ENCODE peak calls at places on chromosomes 6 and 20, in seven cellular contexts. A is AG04449, Y is cardiac muscle cell, X is HL-60, G is psoas muscle, F is left ventricle myocardium inferior, C is endodermal cell. N is an unnamed sample.

GRCh38 chr6:140403020-140403419 is 1028.6 kb upstream of the CITED2 start:
- DNase-seq in A (no peak), Y (no peak), X (no peak), G (no peak), F (no peak), C (no peak), N (no peak)

GRCh38 chr20:34064286-34064685 is 47.8 kb downstream of the EIF2S2 start:
- DNase-seq in A (no peak), Y (no peak), X (no peak), G (no peak), F (no peak), C (no peak), N (no peak)

GRCh38 chr6:30213654-30213998 is 420 bp upstream of the TRIM26 start:
- DNase-seq in A (no peak), Y (no peak), X (no peak), G (no peak), F (no peak), C (no peak), N (no peak)

GRCh38 chr6:88611721-88612120 is 351.7 kb downstream of the RNGTT start:
- DNase-seq in A (no peak), Y (no peak), X (no peak), G (no peak), F (no peak), C (no peak), N (no peak)

GRCh38 chr20:44024820-44025580 is 110.3 kb downstream of the TOX2 start:
- DNase-seq in A (no peak), Y (no peak), X (no peak), G (no peak), F (no peak), C (no peak), N (no peak)

GRCh38 chr6:168110437-168110836 is 31.4 kb upstream of the FRMD1 start:
- DNase-seq in A (no peak), Y (no peak), X (no peak), G (no peak), F (no peak), C (no peak), N (no peak)

GRCh38 chr20:47295921-47296426 is 60.5 kb downstream of the ZMYND8 start:
- DNase-seq in A (no peak), Y (no peak), X (no peak), G (no peak), F (no peak), C (no peak), N (no peak)

GRCh38 chr6:5201271-5201670 is 59.5 kb downstream of the LYRM4 start:
- DNase-seq in A (no peak), Y (no peak), X (no peak), G (no peak), F (no peak), C (no peak), N (no peak)

GRCh38 chr20:47031821-47032220 is 137.2 kb downstream of the EYA2 start:
- DNase-seq in A (no peak), Y (no peak), X (no peak), G (no peak), F (no peak), C (no peak), N (no peak)

GRCh38 chr6:52663120-52663934 is 7.6 kb upstream of the TMEM14A start:
- DNase-seq in A (no peak), Y (peak; percentile 69), X (no peak), G (peak; percentile 29), F (no peak), C (peak; percentile 61), N (no peak)

GRCh38 chr20:38158701-38159325 is 6.3 kb downstream of the TGM2 start:
- DNase-seq in A (no peak), Y (peak; percentile 31), X (no peak), G (no peak), F (peak; percentile 63), C (no peak), N (no peak)

GRCh38 chr20:38157635-38158495 is 7.2 kb downstream of the TGM2 start:
- DNase-seq in A (no peak), Y (no peak), X (no peak), G (no peak), F (peak; percentile 35), C (no peak), N (no peak)

GRCh38 chr20:38161412-38161774 is 3.7 kb downstream of the TGM2 start:
- DNase-seq in A (no peak), Y (no peak), X (no peak), G (no peak), F (no peak), C (no peak), N (no peak)

GRCh38 chr20:38159949-38160756 is 4.9 kb downstream of the TGM2 start:
- DNase-seq in A (no peak), Y (no peak), X (no peak), G (no peak), F (no peak), C (no peak), N (no peak)

DNA sequence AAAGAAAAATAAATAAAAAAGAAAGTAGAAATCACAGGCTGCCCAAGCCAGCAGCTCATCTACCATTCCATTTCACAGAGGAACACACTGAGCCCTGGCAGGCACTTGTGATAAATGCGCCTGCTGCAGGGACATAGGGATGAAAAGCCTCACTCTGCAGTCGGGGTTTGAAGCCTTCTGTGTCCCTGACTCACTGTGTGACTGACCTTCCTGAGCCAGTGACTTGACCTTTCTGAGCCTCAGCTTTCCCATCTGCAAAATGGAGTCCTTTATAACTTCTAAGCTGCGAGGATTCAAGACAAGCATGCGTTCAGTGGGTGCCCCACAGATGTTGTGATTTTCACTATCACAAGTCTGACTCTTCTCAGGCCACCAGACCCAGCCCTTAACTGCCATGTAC is 5.5 kb downstream of the TGM2 start:
- DNase-seq in A (no peak), Y (no peak), X (no peak), G (no peak), F (no peak), C (no peak), N (no peak)
- H3K4me3 ChIP-seq in A (no peak overlapping the region), Y (no peak overlapping the region), X (no peak overlapping the region), G (no peak overlapping the region), F (peak overlapping the region; percentile 81), C (no peak overlapping the region), N (no peak overlapping the region)

DNA sequence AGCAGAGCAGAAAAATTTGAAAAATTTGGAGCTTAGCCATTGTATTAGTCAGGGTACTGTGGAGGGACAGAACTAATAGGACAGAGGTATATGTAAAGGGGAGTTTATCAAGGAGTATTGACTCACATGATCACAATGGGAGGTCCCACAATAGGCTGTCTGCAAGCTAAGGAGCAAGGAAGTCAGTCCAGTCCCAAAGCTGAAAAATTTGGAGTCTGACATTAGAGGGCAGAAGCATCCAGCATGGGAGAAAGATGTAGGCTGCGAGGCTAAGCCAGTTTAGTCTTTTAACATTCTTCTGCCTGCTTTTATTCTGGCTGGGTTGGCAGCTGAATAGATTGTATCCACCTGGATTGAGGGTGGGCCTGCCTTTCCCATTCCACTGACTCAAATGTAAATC is 82.0 kb downstream of the SMPDL3A start:
- DNase-seq in A (no peak), Y (no peak), X (no peak), G (no peak), F (no peak), C (no peak), N (no peak)
- TF ChIP-seq CTCF in A (no peak), Y (no peak), X (no peak), G (no peak), F (no peak), C (peak; percentile 19), N (no peak)

GRCh38 chr20:58755751-58756524 is 63.3 kb downstream of the NPEPL1 start:
- DNase-seq in A (no peak), Y (no peak), X (no peak), G (no peak), F (no peak), C (peak; percentile 22), N (no peak)
- H3K4me3 ChIP-seq in A (no peak overlapping the region), Y (no peak overlapping the region), X (no peak overlapping the region), G (no peak overlapping the region), F (no peak overlapping the region), C (no peak overlapping the region), N (no peak overlapping the region)

DNA sequence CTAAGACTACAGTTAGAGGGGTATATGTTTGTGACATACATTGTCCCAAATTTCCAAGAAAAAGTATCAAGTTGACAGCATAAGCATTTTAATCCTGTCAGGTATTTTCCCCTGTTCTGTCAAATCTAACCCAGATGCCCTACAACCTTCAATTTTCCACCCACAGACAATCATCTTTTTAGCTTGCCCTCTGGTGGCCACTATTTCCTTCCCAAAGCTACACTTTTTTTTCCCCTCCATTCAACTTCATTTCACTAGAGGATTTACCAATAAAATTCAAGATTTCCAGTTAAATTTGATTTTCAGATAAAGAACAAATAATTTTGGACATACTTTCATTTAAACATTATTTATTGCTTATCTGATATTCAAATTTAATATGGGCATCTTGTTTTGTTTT is 286.6 kb downstream of the TENT5A start:
- DNase-seq in A (no peak), Y (peak; percentile 24), X (no peak), G (no peak), F (no peak), C (peak; percentile 65), N (no peak)
- TF ChIP-seq CTCF in A (peak; percentile 35), Y (peak; percentile 70), X (no peak), G (peak; percentile 29), F (peak; percentile 68), C (peak; percentile 87), N (peak; percentile 38)

DNA sequence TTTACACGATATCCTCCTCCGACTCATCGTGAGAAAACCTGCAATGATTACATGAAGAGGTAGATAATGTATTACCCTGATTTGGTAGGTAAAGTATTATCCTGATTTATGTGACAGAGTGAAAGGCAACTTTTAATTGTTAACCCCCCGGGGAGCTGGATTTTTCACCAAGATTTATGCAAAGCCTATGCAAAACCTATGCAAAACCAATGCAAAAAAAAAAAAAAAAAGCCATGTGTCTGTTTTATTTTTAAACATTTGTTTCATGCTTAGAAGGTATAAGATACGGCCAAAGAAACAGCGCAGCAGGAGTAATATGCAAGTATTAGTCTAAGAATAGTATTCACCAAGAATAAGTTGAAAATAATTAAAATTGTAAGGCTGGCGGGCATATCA is 109.9 kb downstream of the IPCEF1 start:
- DNase-seq in A (no peak), Y (no peak), X (no peak), G (no peak), F (no peak), C (no peak), N (no peak)
- H3K4me3 ChIP-seq in A (no peak overlapping the region), Y (no peak overlapping the region), X (peak overlapping the region; percentile 18), G (peak overlapping the region; percentile 34), F (peak overlapping the region; percentile 22), C (peak overlapping the region; percentile 67), N (peak overlapping the region; percentile 46)

GRCh38 chr20:42204261-42204660 is 586.1 kb upstream of the CHD6 start:
- DNase-seq in A (no peak), Y (peak; percentile 27), X (no peak), G (no peak), F (no peak), C (peak; percentile 58), N (no peak)
- TF ChIP-seq CTCF in A (no peak), Y (no peak), X (no peak), G (peak; percentile 29), F (peak; percentile 50), C (peak; percentile 69), N (no peak)

DNA sequence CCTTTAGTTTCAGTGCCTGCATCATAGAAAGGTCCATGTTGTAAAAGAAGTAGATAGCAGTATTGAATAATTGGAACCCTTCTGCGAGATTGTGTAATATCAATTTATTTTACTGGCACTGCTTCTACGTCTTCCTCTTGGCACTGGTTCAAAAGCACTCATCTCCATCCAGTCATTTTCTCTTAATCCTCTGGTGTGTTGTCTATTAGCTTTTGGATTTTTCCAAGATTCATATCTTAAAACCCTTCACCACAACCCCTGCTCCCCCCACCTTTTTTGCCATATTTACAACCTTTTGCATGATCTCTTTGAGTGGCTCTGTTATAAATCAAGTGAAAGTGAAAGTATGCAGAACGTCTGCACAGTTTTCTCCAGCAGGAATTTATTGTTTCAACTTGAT is 76.6 kb upstream of the HSF2 start:
- DNase-seq in A (no peak), Y (no peak), X (no peak), G (no peak), F (no peak), C (no peak), N (no peak)
- H3K4me3 ChIP-seq in A (peak overlapping the region; percentile 36), Y (no peak overlapping the region), X (peak overlapping the region; percentile 8), G (peak overlapping the region; percentile 47), F (peak overlapping the region; percentile 50), C (no peak overlapping the region), N (peak overlapping the region; percentile 69)